ENCODE peak calls at places on chromosomes 1 and 21, in eight cellular contexts. One of them, this sample, is unnamed. For H3K4me1, the result is how much of the 10 kb centered on the place peaks cover.

GRCh38 chr21:45539046-45539795 is 3.0 kb downstream of the SLC19A1 start:
- DNase-seq in Peyer's patch: peak
- DNase-seq in uterus: peak
- DNase-seq in right cardiac atrium: peak
- DNase-seq in DND-41: no peak
- DNase-seq in cardiac muscle cell: no peak
- DNase-seq in small intestine: peak
- DNase-seq in IMR-90: no peak
- DNase-seq in this sample: no peak

GRCh38 chr1:197144570-197145325 is 1.7 kb downstream of the ASPM start:
- DNase-seq in DND-41: peak
- DNase-seq in IMR-90: peak
- DNase-seq in small intestine: no peak
- DNase-seq in Peyer's patch: no peak
- DNase-seq in right cardiac atrium: no peak
- DNase-seq in cardiac muscle cell: peak
- DNase-seq in uterus: no peak
- DNase-seq in this sample: no peak

GRCh38 chr1:172951728-172952365 is 98.9 kb downstream of the TNFSF18 start:
- DNase-seq in small intestine: no peak
- DNase-seq in uterus: no peak
- DNase-seq in DND-41: no peak
- DNase-seq in cardiac muscle cell: no peak
- DNase-seq in right cardiac atrium: peak
- DNase-seq in IMR-90: peak
- DNase-seq in Peyer's patch: no peak
- DNase-seq in this sample: no peak

GRCh38 chr1:7747605-7748004 is 23.5 kb upstream of the VAMP3 start:
- DNase-seq in Peyer's patch: no peak
- DNase-seq in uterus: no peak
- DNase-seq in small intestine: no peak
- DNase-seq in DND-41: no peak
- DNase-seq in right cardiac atrium: no peak
- DNase-seq in cardiac muscle cell: no peak
- DNase-seq in IMR-90: no peak
- DNase-seq in this sample: no peak

GRCh38 chr1:244350027-244350426 is 101.7 kb downstream of the ADSS2 start:
- DNase-seq in DND-41: no peak
- DNase-seq in cardiac muscle cell: no peak
- DNase-seq in uterus: no peak
- DNase-seq in small intestine: peak
- DNase-seq in IMR-90: no peak
- DNase-seq in right cardiac atrium: no peak
- DNase-seq in Peyer's patch: no peak
- DNase-seq in this sample: no peak

GRCh38 chr1:1330366-1331067 is 563 bp upstream of the TAS1R3 start:
- DNase-seq in cardiac muscle cell: no peak
- DNase-seq in IMR-90: no peak
- DNase-seq in Peyer's patch: no peak
- DNase-seq in right cardiac atrium: no peak
- DNase-seq in uterus: no peak
- DNase-seq in DND-41: no peak
- DNase-seq in small intestine: no peak
- DNase-seq in this sample: no peak

GRCh38 chr1:177948336-177948972 is 21.4 kb downstream of the SEC16B start:
- DNase-seq in small intestine: peak
- DNase-seq in uterus: peak
- DNase-seq in DND-41: peak
- DNase-seq in Peyer's patch: no peak
- DNase-seq in cardiac muscle cell: peak
- DNase-seq in IMR-90: peak
- DNase-seq in right cardiac atrium: peak
- DNase-seq in this sample: peak

GRCh38 chr1:205486258-205486657 is 18.2 kb upstream of the CDK18 start:
- DNase-seq in cardiac muscle cell: no peak
- DNase-seq in IMR-90: no peak
- DNase-seq in uterus: no peak
- DNase-seq in Peyer's patch: no peak
- DNase-seq in right cardiac atrium: no peak
- DNase-seq in small intestine: no peak
- DNase-seq in DND-41: no peak
- DNase-seq in this sample: no peak

GRCh38 chr21:36255650-36256047 is 64.3 kb upstream of the MORC3 start:
- DNase-seq in DND-41: no peak
- DNase-seq in small intestine: no peak
- DNase-seq in uterus: no peak
- DNase-seq in Peyer's patch: no peak
- DNase-seq in right cardiac atrium: no peak
- DNase-seq in IMR-90: no peak
- DNase-seq in cardiac muscle cell: no peak
- DNase-seq in this sample: peak

GRCh38 chr1:11790880-11791715 is 14.7 kb downstream of the MTHFR start:
- DNase-seq in right cardiac atrium: peak
- DNase-seq in IMR-90: peak
- DNase-seq in Peyer's patch: peak
- DNase-seq in cardiac muscle cell: peak
- DNase-seq in DND-41: no peak
- DNase-seq in uterus: peak
- DNase-seq in small intestine: peak
- DNase-seq in this sample: peak

GRCh38 chr1:192530254-192530653 is 45.3 kb upstream of the RGS1 start:
- DNase-seq in cardiac muscle cell: no peak
- DNase-seq in Peyer's patch: no peak
- DNase-seq in uterus: no peak
- DNase-seq in right cardiac atrium: no peak
- DNase-seq in small intestine: peak
- DNase-seq in DND-41: no peak
- DNase-seq in IMR-90: peak
- DNase-seq in this sample: no peak

GRCh38 chr21:45415943-45416611 is 11.1 kb downstream of the COL18A1 start:
- DNase-seq in Peyer's patch: no peak
- DNase-seq in DND-41: no peak
- DNase-seq in uterus: no peak
- DNase-seq in IMR-90: no peak
- DNase-seq in right cardiac atrium: peak
- DNase-seq in small intestine: no peak
- DNase-seq in cardiac muscle cell: no peak
- DNase-seq in this sample: no peak

DNA sequence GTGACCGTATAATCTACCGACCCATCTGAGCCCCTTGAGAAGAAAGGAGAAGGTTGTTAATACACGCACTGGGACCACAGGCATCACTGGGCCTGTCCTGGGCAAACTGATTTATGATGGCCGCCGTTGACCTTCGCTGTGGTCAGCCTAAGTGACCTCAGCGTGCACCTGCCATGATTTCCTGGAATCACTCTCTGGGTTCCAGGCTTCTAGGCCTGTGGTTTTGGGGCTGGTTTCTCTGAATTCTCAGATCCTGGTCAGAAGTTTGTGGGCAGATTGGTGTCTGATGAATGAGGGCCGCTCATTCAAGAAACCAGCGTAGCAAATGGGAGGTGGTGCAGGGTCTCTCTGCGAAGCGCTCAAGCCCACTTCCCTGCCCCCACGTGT is 64.0 kb downstream of the SIK1 start:
- DNase-seq in right cardiac atrium: peak
- DNase-seq in Peyer's patch: no peak
- DNase-seq in DND-41: peak
- DNase-seq in cardiac muscle cell: no peak
- DNase-seq in IMR-90: no peak
- DNase-seq in small intestine: no peak
- DNase-seq in uterus: no peak
- DNase-seq in this sample: peak
- H3K4me1 ChIP-seq in right cardiac atrium: under half
- H3K4me1 ChIP-seq in Peyer's patch: under half
- H3K4me1 ChIP-seq in DND-41: under half
- H3K4me1 ChIP-seq in cardiac muscle cell: under half
- H3K4me1 ChIP-seq in IMR-90: under half
- H3K4me1 ChIP-seq in small intestine: under half
- H3K4me1 ChIP-seq in uterus: under half
- H3K4me1 ChIP-seq in this sample: under half

GRCh38 chr1:18949689-18950414 is 6.6 kb downstream of the IFFO2 start:
- DNase-seq in DND-41: no peak
- DNase-seq in IMR-90: peak
- DNase-seq in Peyer's patch: no peak
- DNase-seq in uterus: peak
- DNase-seq in right cardiac atrium: peak
- DNase-seq in small intestine: no peak
- DNase-seq in cardiac muscle cell: peak
- DNase-seq in this sample: peak

GRCh38 chr1:18951818-18952391 is 4.6 kb downstream of the IFFO2 start:
- DNase-seq in DND-41: no peak
- DNase-seq in cardiac muscle cell: no peak
- DNase-seq in small intestine: peak
- DNase-seq in right cardiac atrium: peak
- DNase-seq in uterus: no peak
- DNase-seq in IMR-90: no peak
- DNase-seq in Peyer's patch: no peak
- DNase-seq in this sample: no peak

GRCh38 chr1:18951416-18951815 is 5.1 kb downstream of the IFFO2 start:
- DNase-seq in right cardiac atrium: peak
- DNase-seq in DND-41: no peak
- DNase-seq in small intestine: no peak
- DNase-seq in uterus: no peak
- DNase-seq in IMR-90: no peak
- DNase-seq in Peyer's patch: no peak
- DNase-seq in cardiac muscle cell: no peak
- DNase-seq in this sample: no peak

GRCh38 chr1:18948913-18949688 is 7.4 kb downstream of the IFFO2 start:
- DNase-seq in cardiac muscle cell: peak
- DNase-seq in uterus: peak
- DNase-seq in DND-41: no peak
- DNase-seq in right cardiac atrium: peak
- DNase-seq in Peyer's patch: no peak
- DNase-seq in small intestine: peak
- DNase-seq in IMR-90: peak
- DNase-seq in this sample: peak

DNA sequence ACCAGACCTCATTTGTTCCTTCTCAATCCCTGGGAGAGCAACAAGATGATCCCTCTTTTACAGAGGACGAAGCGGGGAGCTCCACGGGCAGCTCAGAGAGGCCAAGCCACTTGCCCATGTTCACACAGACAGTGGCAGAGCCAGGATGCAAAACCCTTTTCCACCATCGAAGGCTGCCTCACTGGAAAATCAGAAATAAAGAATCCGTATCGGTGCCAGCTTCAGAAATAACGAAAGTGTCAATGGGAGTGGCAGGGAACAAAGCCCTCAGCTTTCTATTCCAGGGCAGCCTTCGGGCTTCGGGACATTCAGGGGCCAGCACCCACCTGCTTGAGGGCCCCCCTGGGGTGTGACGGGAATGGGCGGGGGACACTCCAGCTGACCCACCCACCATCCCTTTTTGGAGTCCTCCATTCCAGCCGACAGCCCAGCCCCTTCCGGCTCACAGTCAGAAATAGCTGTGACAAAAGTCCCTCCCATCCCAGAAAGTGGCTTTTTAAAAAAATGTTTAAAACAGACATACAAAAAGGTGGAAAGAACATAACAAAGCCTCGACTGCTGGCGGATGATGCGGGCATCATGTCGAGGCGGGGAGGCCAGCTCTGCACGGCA is 6.0 kb downstream of the IFFO2 start:
- DNase-seq in DND-41: no peak
- DNase-seq in Peyer's patch: no peak
- DNase-seq in right cardiac atrium: peak
- DNase-seq in uterus: peak
- DNase-seq in small intestine: no peak
- DNase-seq in cardiac muscle cell: no peak
- DNase-seq in IMR-90: no peak
- DNase-seq in this sample: no peak
- H3K4me1 ChIP-seq in DND-41: under half
- H3K4me1 ChIP-seq in Peyer's patch: under half
- H3K4me1 ChIP-seq in right cardiac atrium: under half
- H3K4me1 ChIP-seq in uterus: under half
- H3K4me1 ChIP-seq in small intestine: under half
- H3K4me1 ChIP-seq in cardiac muscle cell: under half
- H3K4me1 ChIP-seq in IMR-90: half or more
- H3K4me1 ChIP-seq in this sample: under half

DNA sequence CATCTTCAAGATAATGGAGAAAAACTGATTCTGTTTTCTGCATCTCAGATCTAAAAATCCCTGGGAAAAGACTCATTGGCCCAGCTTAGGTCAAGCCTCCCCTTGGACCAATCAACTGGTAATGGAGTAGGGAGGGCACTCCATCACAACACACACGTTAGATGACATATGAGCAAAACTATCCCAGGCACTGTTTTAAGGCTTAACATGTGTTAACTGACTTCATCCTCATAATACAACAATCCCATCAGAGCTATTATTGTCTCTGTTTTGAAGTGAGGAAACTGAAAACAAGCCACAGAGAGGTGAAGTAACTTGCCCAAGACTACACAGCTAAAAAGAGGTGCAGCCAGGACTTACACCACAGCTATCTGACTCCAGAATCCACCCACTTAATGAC is 14.7 kb upstream of the CITED4 start:
- DNase-seq in uterus: no peak
- DNase-seq in IMR-90: peak
- DNase-seq in small intestine: no peak
- DNase-seq in right cardiac atrium: no peak
- DNase-seq in DND-41: no peak
- DNase-seq in Peyer's patch: no peak
- DNase-seq in cardiac muscle cell: no peak
- DNase-seq in this sample: no peak
- H3K4me1 ChIP-seq in uterus: under half
- H3K4me1 ChIP-seq in IMR-90: under half
- H3K4me1 ChIP-seq in small intestine: under half
- H3K4me1 ChIP-seq in right cardiac atrium: under half
- H3K4me1 ChIP-seq in DND-41: under half
- H3K4me1 ChIP-seq in Peyer's patch: under half
- H3K4me1 ChIP-seq in cardiac muscle cell: under half
- H3K4me1 ChIP-seq in this sample: under half

GRCh38 chr1:37474697-37475379 is 458 bp downstream of the ZC3H12A start:
- DNase-seq in cardiac muscle cell: peak
- DNase-seq in IMR-90: no peak
- DNase-seq in DND-41: no peak
- DNase-seq in small intestine: no peak
- DNase-seq in Peyer's patch: peak
- DNase-seq in uterus: no peak
- DNase-seq in right cardiac atrium: peak
- DNase-seq in this sample: no peak

GRCh38 chr1:37474051-37474696 is at the start of gene ZC3H12A:
- DNase-seq in IMR-90: peak
- DNase-seq in uterus: peak
- DNase-seq in DND-41: peak
- DNase-seq in right cardiac atrium: peak
- DNase-seq in cardiac muscle cell: peak
- DNase-seq in Peyer's patch: peak
- DNase-seq in small intestine: peak
- DNase-seq in this sample: peak

GRCh38 chr1:37472281-37472680 is 2.1 kb upstream of the ZC3H12A start:
- DNase-seq in uterus: no peak
- DNase-seq in Peyer's patch: peak
- DNase-seq in DND-41: no peak
- DNase-seq in cardiac muscle cell: no peak
- DNase-seq in IMR-90: no peak
- DNase-seq in small intestine: no peak
- DNase-seq in right cardiac atrium: peak
- DNase-seq in this sample: no peak

GRCh38 chr1:37472994-37473393 is 1.4 kb upstream of the ZC3H12A start:
- DNase-seq in uterus: no peak
- DNase-seq in right cardiac atrium: no peak
- DNase-seq in Peyer's patch: no peak
- DNase-seq in DND-41: no peak
- DNase-seq in cardiac muscle cell: no peak
- DNase-seq in small intestine: no peak
- DNase-seq in IMR-90: no peak
- DNase-seq in this sample: no peak

GRCh38 chr1:37473431-37474050 is 839 bp upstream of the ZC3H12A start:
- DNase-seq in DND-41: no peak
- DNase-seq in cardiac muscle cell: no peak
- DNase-seq in uterus: no peak
- DNase-seq in Peyer's patch: no peak
- DNase-seq in IMR-90: no peak
- DNase-seq in right cardiac atrium: no peak
- DNase-seq in small intestine: peak
- DNase-seq in this sample: no peak
- H3K4me1 ChIP-seq in DND-41: half or more
- H3K4me1 ChIP-seq in cardiac muscle cell: under half
- H3K4me1 ChIP-seq in uterus: under half
- H3K4me1 ChIP-seq in Peyer's patch: under half
- H3K4me1 ChIP-seq in IMR-90: under half
- H3K4me1 ChIP-seq in right cardiac atrium: under half
- H3K4me1 ChIP-seq in small intestine: under half
- H3K4me1 ChIP-seq in this sample: under half

This sample was measured in SJCRH30.